ENCODE peak calls at places on chromosomes 5 and 9, in seven cellular contexts. One of them, this sample, is unnamed. For H3K27me3, the result is how much of the 10 kb centered on the place peaks cover.

GRCh38 chr5:115415143-115415491 is 118.7 kb upstream of the CCDC112 start:
- DNase-seq in uterus: no peak
- DNase-seq in aorta: no peak
- DNase-seq in GM23248: peak
- DNase-seq in CD8-positive, alpha-beta T cell: no peak
- DNase-seq in upper lobe of right lung: peak
- DNase-seq in stomach: peak
- DNase-seq in this sample: no peak

GRCh38 chr5:54539001-54539400 is 21.4 kb downstream of the SNX18 start:
- DNase-seq in GM23248: no peak
- DNase-seq in CD8-positive, alpha-beta T cell: no peak
- DNase-seq in aorta: no peak
- DNase-seq in stomach: no peak
- DNase-seq in uterus: no peak
- DNase-seq in upper lobe of right lung: no peak
- DNase-seq in this sample: no peak

GRCh38 chr5:51468196-51468595 is 84.9 kb downstream of the ISL1 start:
- DNase-seq in uterus: no peak
- DNase-seq in aorta: no peak
- DNase-seq in stomach: no peak
- DNase-seq in GM23248: no peak
- DNase-seq in CD8-positive, alpha-beta T cell: no peak
- DNase-seq in upper lobe of right lung: no peak
- DNase-seq in this sample: no peak

GRCh38 chr5:50995285-50995942 is 329.0 kb downstream of the PARP8 start:
- DNase-seq in upper lobe of right lung: no peak
- DNase-seq in uterus: no peak
- DNase-seq in aorta: no peak
- DNase-seq in stomach: no peak
- DNase-seq in GM23248: no peak
- DNase-seq in CD8-positive, alpha-beta T cell: no peak
- DNase-seq in this sample: no peak

GRCh38 chr5:154743812-154744211 is 11.4 kb upstream of the LARP1 start:
- DNase-seq in stomach: no peak
- DNase-seq in CD8-positive, alpha-beta T cell: no peak
- DNase-seq in GM23248: no peak
- DNase-seq in aorta: no peak
- DNase-seq in uterus: no peak
- DNase-seq in upper lobe of right lung: no peak
- DNase-seq in this sample: no peak

GRCh38 chr9:77926314-77926959 is 105.2 kb downstream of the GNAQ start:
- DNase-seq in CD8-positive, alpha-beta T cell: no peak
- DNase-seq in upper lobe of right lung: no peak
- DNase-seq in stomach: no peak
- DNase-seq in GM23248: peak
- DNase-seq in uterus: no peak
- DNase-seq in aorta: no peak
- DNase-seq in this sample: no peak

GRCh38 chr9:132244582-132245455 is 83.0 kb downstream of the NTNG2 start:
- DNase-seq in upper lobe of right lung: peak
- DNase-seq in GM23248: no peak
- DNase-seq in stomach: peak
- DNase-seq in aorta: peak
- DNase-seq in uterus: peak
- DNase-seq in CD8-positive, alpha-beta T cell: no peak
- DNase-seq in this sample: no peak

GRCh38 chr9:12817702-12818101 is 42.9 kb downstream of the LURAP1L start:
- DNase-seq in CD8-positive, alpha-beta T cell: no peak
- DNase-seq in upper lobe of right lung: peak
- DNase-seq in GM23248: peak
- DNase-seq in stomach: peak
- DNase-seq in aorta: no peak
- DNase-seq in uterus: no peak
- DNase-seq in this sample: no peak

GRCh38 chr9:89213481-89213880 is 34.9 kb upstream of the SHC3 start:
- DNase-seq in GM23248: no peak
- DNase-seq in CD8-positive, alpha-beta T cell: no peak
- DNase-seq in stomach: no peak
- DNase-seq in aorta: no peak
- DNase-seq in upper lobe of right lung: no peak
- DNase-seq in uterus: no peak
- DNase-seq in this sample: no peak

GRCh38 chr9:122402403-122403268 is 31.8 kb downstream of the PTGS1 start:
- DNase-seq in CD8-positive, alpha-beta T cell: no peak
- DNase-seq in stomach: no peak
- DNase-seq in aorta: no peak
- DNase-seq in upper lobe of right lung: no peak
- DNase-seq in uterus: no peak
- DNase-seq in GM23248: peak
- DNase-seq in this sample: no peak

GRCh38 chr9:121599186-121599871 is 52.1 kb upstream of the DAB2IP start:
- DNase-seq in uterus: peak
- DNase-seq in stomach: peak
- DNase-seq in upper lobe of right lung: peak
- DNase-seq in aorta: peak
- DNase-seq in GM23248: peak
- DNase-seq in CD8-positive, alpha-beta T cell: no peak
- DNase-seq in this sample: no peak

GRCh38 chr5:136309376-136309775 is 56.0 kb downstream of the TRPC7 start:
- DNase-seq in upper lobe of right lung: no peak
- DNase-seq in uterus: no peak
- DNase-seq in GM23248: no peak
- DNase-seq in stomach: no peak
- DNase-seq in CD8-positive, alpha-beta T cell: no peak
- DNase-seq in aorta: no peak
- DNase-seq in this sample: no peak

GRCh38 chr9:127778280-127779135 is at the start of gene SH2D3C:
- DNase-seq in stomach: no peak
- DNase-seq in GM23248: no peak
- DNase-seq in uterus: no peak
- DNase-seq in upper lobe of right lung: peak
- DNase-seq in CD8-positive, alpha-beta T cell: no peak
- DNase-seq in aorta: no peak
- DNase-seq in this sample: peak

GRCh38 chr5:134088994-134089560 is 25.4 kb upstream of the TCF7 start:
- DNase-seq in aorta: no peak
- DNase-seq in upper lobe of right lung: no peak
- DNase-seq in GM23248: no peak
- DNase-seq in CD8-positive, alpha-beta T cell: no peak
- DNase-seq in uterus: no peak
- DNase-seq in stomach: no peak
- DNase-seq in this sample: no peak

GRCh38 chr9:135348076-135348787 is 131.3 kb upstream of the PPP1R26 start:
- DNase-seq in upper lobe of right lung: no peak
- DNase-seq in CD8-positive, alpha-beta T cell: no peak
- DNase-seq in stomach: no peak
- DNase-seq in uterus: no peak
- DNase-seq in GM23248: no peak
- DNase-seq in aorta: no peak
- DNase-seq in this sample: no peak

GRCh38 chr5:140964356-140964755 is 1.9 kb upstream of the PCDHAC2 start:
- DNase-seq in uterus: no peak
- DNase-seq in CD8-positive, alpha-beta T cell: no peak
- DNase-seq in aorta: no peak
- DNase-seq in GM23248: no peak
- DNase-seq in stomach: no peak
- DNase-seq in upper lobe of right lung: no peak
- DNase-seq in this sample: no peak

GRCh38 chr9:21668504-21668903 is 133.9 kb upstream of the MTAP start:
- DNase-seq in aorta: no peak
- DNase-seq in GM23248: no peak
- DNase-seq in CD8-positive, alpha-beta T cell: no peak
- DNase-seq in uterus: no peak
- DNase-seq in stomach: no peak
- DNase-seq in upper lobe of right lung: no peak
- DNase-seq in this sample: no peak

GRCh38 chr5:127870914-127871313 is 167.7 kb downstream of the CCDC192 start:
- DNase-seq in CD8-positive, alpha-beta T cell: no peak
- DNase-seq in GM23248: peak
- DNase-seq in upper lobe of right lung: peak
- DNase-seq in aorta: peak
- DNase-seq in stomach: peak
- DNase-seq in uterus: peak
- DNase-seq in this sample: no peak

GRCh38 chr5:9698125-9698848 is 68.1 kb upstream of the TAS2R1 start:
- DNase-seq in upper lobe of right lung: no peak
- DNase-seq in GM23248: peak
- DNase-seq in stomach: no peak
- DNase-seq in uterus: no peak
- DNase-seq in CD8-positive, alpha-beta T cell: no peak
- DNase-seq in aorta: no peak
- DNase-seq in this sample: no peak

GRCh38 chr9:35686222-35687203 is 3.2 kb downstream of the TPM2 start:
- DNase-seq in upper lobe of right lung: no peak
- DNase-seq in uterus: no peak
- DNase-seq in aorta: no peak
- DNase-seq in GM23248: peak
- DNase-seq in CD8-positive, alpha-beta T cell: no peak
- DNase-seq in stomach: no peak
- DNase-seq in this sample: no peak

GRCh38 chr5:179345429-179346321 is at the start of gene ADAMTS2:
- DNase-seq in GM23248: peak
- DNase-seq in aorta: peak
- DNase-seq in upper lobe of right lung: no peak
- DNase-seq in CD8-positive, alpha-beta T cell: no peak
- DNase-seq in stomach: peak
- DNase-seq in uterus: peak
- DNase-seq in this sample: no peak

DNA sequence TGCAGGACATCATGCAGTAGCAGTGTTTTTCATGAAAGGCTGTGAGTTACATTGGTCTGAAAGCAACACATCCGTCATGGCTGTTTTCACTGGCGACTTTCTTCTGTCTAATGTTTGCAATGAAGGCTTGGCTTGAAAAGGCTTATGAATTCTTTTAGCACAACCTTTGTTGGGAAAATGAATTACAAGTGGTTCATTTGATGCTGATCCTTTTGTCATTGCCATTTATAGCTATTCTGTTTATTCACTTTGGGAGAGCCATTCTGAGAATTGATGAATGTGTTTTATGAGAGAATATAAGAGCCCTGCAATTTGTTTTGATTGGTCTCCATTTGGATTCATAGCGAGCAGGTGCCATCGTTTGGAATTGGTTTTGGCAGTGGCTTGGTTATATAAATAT is 103.4 kb downstream of the PIP5K1B start:
- DNase-seq in aorta: no peak
- DNase-seq in GM23248: no peak
- DNase-seq in CD8-positive, alpha-beta T cell: no peak
- DNase-seq in stomach: no peak
- DNase-seq in uterus: no peak
- DNase-seq in upper lobe of right lung: no peak
- DNase-seq in this sample: no peak
- H3K27me3 ChIP-seq in aorta: under half
- H3K27me3 ChIP-seq in GM23248: under half
- H3K27me3 ChIP-seq in CD8-positive, alpha-beta T cell: under half
- H3K27me3 ChIP-seq in stomach: under half
- H3K27me3 ChIP-seq in uterus: under half
- H3K27me3 ChIP-seq in upper lobe of right lung: under half
- H3K27me3 ChIP-seq in this sample: under half

DNA sequence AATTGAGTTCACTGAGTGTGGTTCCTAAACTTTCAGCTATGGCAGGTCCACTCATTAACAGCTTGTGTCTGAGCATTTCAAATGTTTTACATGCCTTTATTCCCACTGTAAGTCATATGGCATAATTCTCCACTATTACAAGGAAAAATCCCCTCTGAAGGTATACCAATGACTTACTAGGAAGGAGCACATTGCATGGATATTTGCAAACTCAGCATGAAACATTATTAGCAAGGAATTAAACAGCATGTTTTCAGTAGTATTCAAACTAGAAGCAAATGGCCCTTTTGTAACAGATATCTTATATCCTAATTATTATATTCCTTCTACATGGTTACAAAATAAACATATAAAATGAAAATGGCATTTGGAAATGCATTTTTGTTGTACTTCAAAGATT is 566.4 kb upstream of the CCNG1 start:
- DNase-seq in CD8-positive, alpha-beta T cell: no peak
- DNase-seq in upper lobe of right lung: no peak
- DNase-seq in stomach: no peak
- DNase-seq in aorta: no peak
- DNase-seq in GM23248: no peak
- DNase-seq in uterus: no peak
- DNase-seq in this sample: no peak
- H3K27me3 ChIP-seq in CD8-positive, alpha-beta T cell: under half
- H3K27me3 ChIP-seq in upper lobe of right lung: under half
- H3K27me3 ChIP-seq in stomach: under half
- H3K27me3 ChIP-seq in aorta: under half
- H3K27me3 ChIP-seq in GM23248: under half
- H3K27me3 ChIP-seq in uterus: under half
- H3K27me3 ChIP-seq in this sample: under half

GRCh38 chr5:16411235-16411634 is 54.4 kb downstream of the ZNF622 start:
- DNase-seq in aorta: no peak
- DNase-seq in GM23248: peak
- DNase-seq in CD8-positive, alpha-beta T cell: no peak
- DNase-seq in stomach: no peak
- DNase-seq in uterus: no peak
- DNase-seq in upper lobe of right lung: no peak
- DNase-seq in this sample: no peak
- H3K27me3 ChIP-seq in aorta: under half
- H3K27me3 ChIP-seq in GM23248: under half
- H3K27me3 ChIP-seq in CD8-positive, alpha-beta T cell: under half
- H3K27me3 ChIP-seq in stomach: under half
- H3K27me3 ChIP-seq in uterus: under half
- H3K27me3 ChIP-seq in upper lobe of right lung: under half
- H3K27me3 ChIP-seq in this sample: under half

GRCh38 chr5:176800024-176800423 is 10.3 kb upstream of the UNC5A start:
- DNase-seq in aorta: no peak
- DNase-seq in GM23248: no peak
- DNase-seq in uterus: no peak
- DNase-seq in CD8-positive, alpha-beta T cell: no peak
- DNase-seq in stomach: no peak
- DNase-seq in upper lobe of right lung: no peak
- DNase-seq in this sample: no peak

GRCh38 chr5:176797456-176798093 is 12.8 kb upstream of the UNC5A start:
- DNase-seq in GM23248: no peak
- DNase-seq in stomach: no peak
- DNase-seq in uterus: no peak
- DNase-seq in upper lobe of right lung: no peak
- DNase-seq in CD8-positive, alpha-beta T cell: no peak
- DNase-seq in aorta: no peak
- DNase-seq in this sample: no peak

GRCh38 chr5:176798094-176798876 is 12.1 kb upstream of the UNC5A start:
- DNase-seq in CD8-positive, alpha-beta T cell: no peak
- DNase-seq in uterus: no peak
- DNase-seq in GM23248: no peak
- DNase-seq in aorta: no peak
- DNase-seq in upper lobe of right lung: no peak
- DNase-seq in stomach: no peak
- DNase-seq in this sample: no peak

GRCh38 chr5:176799488-176799887 is 10.9 kb upstream of the UNC5A start:
- DNase-seq in GM23248: no peak
- DNase-seq in uterus: no peak
- DNase-seq in upper lobe of right lung: no peak
- DNase-seq in CD8-positive, alpha-beta T cell: no peak
- DNase-seq in aorta: no peak
- DNase-seq in stomach: no peak
- DNase-seq in this sample: no peak

DNA sequence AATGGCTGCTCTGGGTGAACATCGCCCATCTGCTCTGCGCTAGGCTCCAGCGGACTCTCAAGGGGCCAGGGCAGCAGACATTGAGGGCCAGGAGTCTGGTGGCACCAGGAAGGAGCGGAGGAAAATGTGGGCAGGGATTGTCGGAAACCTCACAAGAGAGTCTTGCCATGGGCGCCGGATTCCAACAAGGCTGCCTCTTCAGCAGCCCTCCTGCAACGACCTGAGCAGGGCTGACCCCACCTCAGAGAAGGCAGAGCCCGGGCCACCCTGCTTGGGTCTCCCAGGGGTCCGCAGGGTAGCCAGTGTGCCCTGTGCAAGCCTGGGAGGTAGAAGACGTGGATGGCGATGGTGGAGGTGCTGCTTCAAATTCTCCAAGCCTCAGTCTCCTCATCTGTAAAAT is 11.4 kb upstream of the UNC5A start:
- DNase-seq in upper lobe of right lung: no peak
- DNase-seq in stomach: no peak
- DNase-seq in aorta: no peak
- DNase-seq in GM23248: no peak
- DNase-seq in CD8-positive, alpha-beta T cell: no peak
- DNase-seq in uterus: no peak
- DNase-seq in this sample: no peak
- H3K27me3 ChIP-seq in upper lobe of right lung: under half
- H3K27me3 ChIP-seq in stomach: half or more
- H3K27me3 ChIP-seq in aorta: under half
- H3K27me3 ChIP-seq in GM23248: under half
- H3K27me3 ChIP-seq in CD8-positive, alpha-beta T cell: under half
- H3K27me3 ChIP-seq in uterus: under half
- H3K27me3 ChIP-seq in this sample: under half

This sample was measured in CD4-positive, alpha-beta T cell.